ENCODE peak calls at places on chromosomes 13 and 19, in nine cellular contexts. One of them, this sample, is unnamed.

GRCh38 chr19:2627319-2627829 is 75.1 kb downstream of the GNG7 start:
- DNase-seq in lung: peak
- DNase-seq in fibroblast of villous mesenchyme: peak
- DNase-seq in cardiac muscle cell: peak
- DNase-seq in body of pancreas: peak
- DNase-seq in PC-9: peak
- DNase-seq in bronchial epithelial cell: peak
- DNase-seq in colonic mucosa: no peak
- DNase-seq in spleen: peak
- DNase-seq in this sample: peak

GRCh38 chr13:19618925-19619324 is 14.5 kb upstream of the MPHOSPH8 start:
- DNase-seq in lung: no peak
- DNase-seq in fibroblast of villous mesenchyme: peak
- DNase-seq in cardiac muscle cell: peak
- DNase-seq in body of pancreas: no peak
- DNase-seq in PC-9: no peak
- DNase-seq in bronchial epithelial cell: peak
- DNase-seq in colonic mucosa: peak
- DNase-seq in spleen: no peak
- DNase-seq in this sample: peak

GRCh38 chr19:13953021-13953531 is 767 bp downstream of the DCAF15 start:
- DNase-seq in lung: no peak
- DNase-seq in fibroblast of villous mesenchyme: peak
- DNase-seq in cardiac muscle cell: peak
- DNase-seq in body of pancreas: no peak
- DNase-seq in PC-9: no peak
- DNase-seq in bronchial epithelial cell: peak
- DNase-seq in colonic mucosa: peak
- DNase-seq in spleen: no peak
- DNase-seq in this sample: peak

GRCh38 chr13:46327256-46327655 is 59.8 kb downstream of the RUBCNL start:
- DNase-seq in lung: no peak
- DNase-seq in fibroblast of villous mesenchyme: no peak
- DNase-seq in cardiac muscle cell: no peak
- DNase-seq in body of pancreas: no peak
- DNase-seq in PC-9: no peak
- DNase-seq in bronchial epithelial cell: no peak
- DNase-seq in colonic mucosa: no peak
- DNase-seq in spleen: no peak
- DNase-seq in this sample: no peak

GRCh38 chr19:39865186-39865585 is 19.0 kb upstream of the FBL start:
- DNase-seq in lung: no peak
- DNase-seq in fibroblast of villous mesenchyme: no peak
- DNase-seq in cardiac muscle cell: no peak
- DNase-seq in body of pancreas: no peak
- DNase-seq in PC-9: no peak
- DNase-seq in bronchial epithelial cell: no peak
- DNase-seq in colonic mucosa: no peak
- DNase-seq in spleen: no peak
- DNase-seq in this sample: no peak

GRCh38 chr13:80109313-80109712 is 231.6 kb downstream of the SPRY2 start:
- DNase-seq in lung: no peak
- DNase-seq in fibroblast of villous mesenchyme: no peak
- DNase-seq in cardiac muscle cell: peak
- DNase-seq in body of pancreas: no peak
- DNase-seq in PC-9: no peak
- DNase-seq in bronchial epithelial cell: peak
- DNase-seq in colonic mucosa: no peak
- DNase-seq in spleen: no peak
- DNase-seq in this sample: no peak

GRCh38 chr19:58497634-58498170 is 14.1 kb downstream of the SLC27A5 start:
- DNase-seq in lung: no peak
- DNase-seq in fibroblast of villous mesenchyme: no peak
- DNase-seq in cardiac muscle cell: no peak
- DNase-seq in body of pancreas: no peak
- DNase-seq in PC-9: no peak
- DNase-seq in bronchial epithelial cell: no peak
- DNase-seq in colonic mucosa: no peak
- DNase-seq in spleen: no peak
- DNase-seq in this sample: no peak

GRCh38 chr13:109465151-109465550 is 321.2 kb downstream of the IRS2 start:
- DNase-seq in lung: no peak
- DNase-seq in fibroblast of villous mesenchyme: peak
- DNase-seq in cardiac muscle cell: no peak
- DNase-seq in body of pancreas: no peak
- DNase-seq in PC-9: no peak
- DNase-seq in bronchial epithelial cell: peak
- DNase-seq in colonic mucosa: no peak
- DNase-seq in spleen: no peak
- DNase-seq in this sample: peak

GRCh38 chr13:65724261-65724660 is 1505.9 kb downstream of the PCDH9 start:
- DNase-seq in lung: no peak
- DNase-seq in fibroblast of villous mesenchyme: no peak
- DNase-seq in cardiac muscle cell: peak
- DNase-seq in body of pancreas: no peak
- DNase-seq in PC-9: no peak
- DNase-seq in bronchial epithelial cell: no peak
- DNase-seq in colonic mucosa: no peak
- DNase-seq in spleen: no peak
- DNase-seq in this sample: peak

GRCh38 chr13:29195459-29195858 is 375.3 kb downstream of the MTUS2 start:
- DNase-seq in lung: no peak
- DNase-seq in fibroblast of villous mesenchyme: no peak
- DNase-seq in cardiac muscle cell: no peak
- DNase-seq in body of pancreas: no peak
- DNase-seq in PC-9: no peak
- DNase-seq in bronchial epithelial cell: no peak
- DNase-seq in colonic mucosa: no peak
- DNase-seq in spleen: no peak
- DNase-seq in this sample: no peak

GRCh38 chr13:98423417-98423816 is 153.5 kb downstream of the STK24 start:
- DNase-seq in lung: no peak
- DNase-seq in fibroblast of villous mesenchyme: no peak
- DNase-seq in cardiac muscle cell: no peak
- DNase-seq in body of pancreas: peak
- DNase-seq in PC-9: no peak
- DNase-seq in bronchial epithelial cell: no peak
- DNase-seq in colonic mucosa: no peak
- DNase-seq in spleen: no peak
- DNase-seq in this sample: no peak

GRCh38 chr19:5539431-5539833 is 28.3 kb downstream of the TINCR start:
- DNase-seq in lung: no peak
- DNase-seq in fibroblast of villous mesenchyme: no peak
- DNase-seq in cardiac muscle cell: no peak
- DNase-seq in body of pancreas: no peak
- DNase-seq in PC-9: no peak
- DNase-seq in bronchial epithelial cell: no peak
- DNase-seq in colonic mucosa: no peak
- DNase-seq in spleen: no peak
- DNase-seq in this sample: no peak

GRCh38 chr19:42301646-42302204 is at the start of gene PRR19:
- DNase-seq in lung: no peak
- DNase-seq in fibroblast of villous mesenchyme: no peak
- DNase-seq in cardiac muscle cell: no peak
- DNase-seq in body of pancreas: no peak
- DNase-seq in PC-9: no peak
- DNase-seq in bronchial epithelial cell: no peak
- DNase-seq in colonic mucosa: peak
- DNase-seq in spleen: no peak
- DNase-seq in this sample: no peak

GRCh38 chr13:24625324-24625723 is 54.9 kb upstream of the ATP12A start:
- DNase-seq in lung: no peak
- DNase-seq in fibroblast of villous mesenchyme: peak
- DNase-seq in cardiac muscle cell: peak
- DNase-seq in body of pancreas: no peak
- DNase-seq in PC-9: no peak
- DNase-seq in bronchial epithelial cell: no peak
- DNase-seq in colonic mucosa: peak
- DNase-seq in spleen: no peak
- DNase-seq in this sample: peak

GRCh38 chr19:45761714-45762113 is 7.3 kb downstream of the SIX5 start:
- DNase-seq in lung: no peak
- DNase-seq in fibroblast of villous mesenchyme: no peak
- DNase-seq in cardiac muscle cell: no peak
- DNase-seq in body of pancreas: no peak
- DNase-seq in PC-9: no peak
- DNase-seq in bronchial epithelial cell: no peak
- DNase-seq in colonic mucosa: no peak
- DNase-seq in spleen: no peak
- DNase-seq in this sample: no peak

GRCh38 chr19:41225238-41226052 is 6.4 kb downstream of the AXL start:
- DNase-seq in lung: peak
- DNase-seq in fibroblast of villous mesenchyme: peak
- DNase-seq in cardiac muscle cell: peak
- DNase-seq in body of pancreas: peak
- DNase-seq in PC-9: peak
- DNase-seq in bronchial epithelial cell: peak
- DNase-seq in colonic mucosa: peak
- DNase-seq in spleen: no peak
- DNase-seq in this sample: peak

GRCh38 chr19:6276447-6276846 is 3.3 kb downstream of the MLLT1 start:
- DNase-seq in lung: peak
- DNase-seq in fibroblast of villous mesenchyme: peak
- DNase-seq in cardiac muscle cell: peak
- DNase-seq in body of pancreas: peak
- DNase-seq in PC-9: no peak
- DNase-seq in bronchial epithelial cell: no peak
- DNase-seq in colonic mucosa: peak
- DNase-seq in spleen: no peak
- DNase-seq in this sample: peak

DNA sequence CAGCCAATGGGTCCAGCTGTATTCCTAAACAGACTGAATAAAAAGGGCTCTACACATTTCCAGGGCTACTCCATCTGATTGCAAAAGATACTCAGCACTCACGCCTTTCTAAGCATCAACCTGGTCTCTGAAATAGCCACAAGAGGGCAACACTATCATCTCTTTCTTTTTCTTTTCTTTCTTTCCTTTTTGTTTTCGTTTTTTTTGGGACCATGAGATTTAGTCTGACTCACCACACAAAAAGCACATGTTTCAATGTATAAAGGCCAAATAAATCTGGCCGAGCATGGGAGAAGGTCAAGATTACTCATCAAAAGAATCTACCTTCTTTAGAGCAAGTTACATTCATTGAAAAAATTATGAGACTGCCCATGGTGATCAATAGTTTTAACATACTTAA is 805.6 kb upstream of the ARGLU1 start:
- DNase-seq in lung: no peak
- DNase-seq in fibroblast of villous mesenchyme: peak
- DNase-seq in cardiac muscle cell: peak
- DNase-seq in body of pancreas: no peak
- DNase-seq in PC-9: peak
- DNase-seq in bronchial epithelial cell: peak
- DNase-seq in colonic mucosa: no peak
- DNase-seq in spleen: no peak
- DNase-seq in this sample: peak
- TF ChIP-seq CTCF in lung: no peak
- TF ChIP-seq CTCF in fibroblast of villous mesenchyme: peak
- TF ChIP-seq CTCF in cardiac muscle cell: peak
- TF ChIP-seq CTCF in body of pancreas: peak
- TF ChIP-seq CTCF in PC-9: peak
- TF ChIP-seq CTCF in bronchial epithelial cell: peak
- TF ChIP-seq CTCF in colonic mucosa: no peak
- TF ChIP-seq CTCF in spleen: peak
- TF ChIP-seq CTCF in this sample: peak

DNA sequence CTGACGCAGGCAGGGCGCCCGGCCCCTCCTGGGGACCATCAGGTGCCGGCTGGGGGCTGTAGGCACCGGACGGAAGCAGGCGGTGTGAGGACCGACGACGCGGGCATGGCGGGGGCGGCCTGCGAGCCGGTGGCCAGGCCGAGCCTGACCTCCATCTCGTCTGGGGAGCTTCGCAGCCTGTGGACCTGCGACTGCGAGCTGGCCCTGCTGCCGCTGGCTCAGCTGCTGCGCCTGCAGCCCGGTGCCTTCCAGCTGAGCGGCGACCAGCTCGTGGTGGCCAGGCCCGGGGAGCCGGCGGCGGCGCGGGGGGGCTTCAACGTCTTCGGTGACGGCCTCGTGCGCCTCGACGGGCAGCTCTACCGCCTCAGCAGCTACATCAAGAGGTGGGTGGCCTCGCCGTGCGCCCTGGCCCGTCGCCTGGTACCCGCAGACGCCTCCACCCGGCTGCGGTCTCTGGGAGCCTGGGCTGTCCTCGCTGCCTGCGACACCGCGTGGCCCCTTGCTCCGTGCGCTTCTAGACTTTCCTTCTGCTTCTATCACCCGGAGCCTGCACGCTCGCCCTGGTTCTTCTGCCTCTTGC is 430 bp downstream of the MEDAG start:
- DNase-seq in lung: no peak
- DNase-seq in fibroblast of villous mesenchyme: no peak
- DNase-seq in cardiac muscle cell: peak
- DNase-seq in body of pancreas: no peak
- DNase-seq in PC-9: no peak
- DNase-seq in bronchial epithelial cell: no peak
- DNase-seq in colonic mucosa: no peak
- DNase-seq in spleen: no peak
- DNase-seq in this sample: peak
- H3K4me3 ChIP-seq in lung: peak
- H3K4me3 ChIP-seq in fibroblast of villous mesenchyme: peak
- H3K4me3 ChIP-seq in cardiac muscle cell: peak
- H3K4me3 ChIP-seq in body of pancreas: no peak
- H3K4me3 ChIP-seq in PC-9: no peak
- H3K4me3 ChIP-seq in bronchial epithelial cell: no peak
- H3K4me3 ChIP-seq in colonic mucosa: peak
- H3K4me3 ChIP-seq in spleen: no peak
- H3K4me3 ChIP-seq in this sample: peak

DNA sequence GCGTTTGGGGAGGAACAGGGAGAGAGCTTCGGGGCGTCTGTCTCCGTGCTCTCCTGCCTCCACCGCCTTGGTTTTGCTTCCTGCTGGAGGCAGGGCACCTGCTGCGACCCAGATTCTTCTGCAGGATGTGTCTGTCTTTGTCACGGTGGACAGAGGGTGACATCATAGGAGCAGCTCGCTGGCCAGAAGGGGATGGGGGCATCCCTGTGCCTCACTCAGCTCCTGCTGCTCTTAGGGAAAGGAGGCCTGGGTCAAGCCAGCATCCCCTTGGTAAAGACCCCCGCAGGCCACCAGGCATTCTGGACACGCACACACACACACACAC is 16.1 kb upstream of the NPAS1 start:
- DNase-seq in lung: no peak
- DNase-seq in fibroblast of villous mesenchyme: no peak
- DNase-seq in cardiac muscle cell: no peak
- DNase-seq in body of pancreas: no peak
- DNase-seq in PC-9: no peak
- DNase-seq in bronchial epithelial cell: no peak
- DNase-seq in colonic mucosa: no peak
- DNase-seq in spleen: no peak
- DNase-seq in this sample: no peak
- TF ChIP-seq CTCF in lung: no peak
- TF ChIP-seq CTCF in fibroblast of villous mesenchyme: no peak
- TF ChIP-seq CTCF in cardiac muscle cell: no peak
- TF ChIP-seq CTCF in body of pancreas: no peak
- TF ChIP-seq CTCF in PC-9: no peak
- TF ChIP-seq CTCF in bronchial epithelial cell: no peak
- TF ChIP-seq CTCF in colonic mucosa: no peak
- TF ChIP-seq CTCF in spleen: no peak
- TF ChIP-seq CTCF in this sample: no peak

DNA sequence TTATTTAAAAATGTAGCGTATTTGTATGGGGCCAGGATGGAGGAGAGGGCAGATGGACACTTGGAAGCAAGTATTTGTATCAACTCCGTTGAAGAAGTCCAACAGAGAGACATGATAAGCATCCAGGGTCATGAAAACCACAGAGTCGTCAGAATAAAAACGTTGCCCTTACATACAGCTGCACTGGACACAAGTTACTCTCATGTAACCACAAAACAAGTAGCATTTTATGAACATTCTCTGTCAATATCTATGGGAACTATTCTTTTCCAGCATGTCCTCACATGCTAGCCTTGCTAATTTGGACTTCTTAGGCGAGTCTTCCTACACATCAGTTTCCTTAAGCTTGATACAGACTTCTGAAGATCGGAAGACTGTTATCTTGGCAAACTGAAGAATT is 35.0 kb downstream of the EFNB2 start:
- DNase-seq in lung: no peak
- DNase-seq in fibroblast of villous mesenchyme: peak
- DNase-seq in cardiac muscle cell: peak
- DNase-seq in body of pancreas: no peak
- DNase-seq in PC-9: no peak
- DNase-seq in bronchial epithelial cell: no peak
- DNase-seq in colonic mucosa: no peak
- DNase-seq in spleen: no peak
- DNase-seq in this sample: peak
- H3K4me3 ChIP-seq in lung: no peak
- H3K4me3 ChIP-seq in fibroblast of villous mesenchyme: no peak
- H3K4me3 ChIP-seq in cardiac muscle cell: no peak
- H3K4me3 ChIP-seq in body of pancreas: no peak
- H3K4me3 ChIP-seq in PC-9: no peak
- H3K4me3 ChIP-seq in bronchial epithelial cell: no peak
- H3K4me3 ChIP-seq in colonic mucosa: no peak
- H3K4me3 ChIP-seq in spleen: no peak
- H3K4me3 ChIP-seq in this sample: no peak

This sample was measured in choroid plexus epithelial cell.